ENCODE peak calls at places on chromosomes 16 and 17, in four cellular contexts. One of them, this sample, is unnamed. For H3K4me1, the result is how much of the 10 kb centered on the place peaks cover.

GRCh38 chr17:50988427-50988826 is 122.3 kb upstream of the TOB1 start:
- DNase-seq in Panc1: no peak
- DNase-seq in sigmoid colon: no peak
- DNase-seq in esophagus muscularis mucosa: no peak
- DNase-seq in this sample: no peak

GRCh38 chr17:3796110-3796821 is 4.7 kb downstream of the ITGAE start:
- DNase-seq in esophagus muscularis mucosa: no peak
- DNase-seq in sigmoid colon: no peak
- DNase-seq in Panc1: no peak
- DNase-seq in this sample: peak

GRCh38 chr16:68470461-68471150 is 22.3 kb upstream of the SMPD3 start:
- DNase-seq in esophagus muscularis mucosa: no peak
- DNase-seq in sigmoid colon: no peak
- DNase-seq in Panc1: no peak
- DNase-seq in this sample: no peak

GRCh38 chr17:7045492-7046126 is 1.7 kb upstream of the SLC16A11 start:
- DNase-seq in sigmoid colon: no peak
- DNase-seq in Panc1: peak
- DNase-seq in esophagus muscularis mucosa: no peak
- DNase-seq in this sample: no peak

GRCh38 chr16:35363510-35363909 is 1904.1 kb downstream of the TP53TG3F start:
- DNase-seq in sigmoid colon: no peak
- DNase-seq in esophagus muscularis mucosa: no peak
- DNase-seq in Panc1: no peak
- DNase-seq in this sample: no peak

GRCh38 chr17:30530346-30531025 is 53.3 kb downstream of the GOSR1 start:
- DNase-seq in esophagus muscularis mucosa: no peak
- DNase-seq in Panc1: no peak
- DNase-seq in sigmoid colon: no peak
- DNase-seq in this sample: no peak

GRCh38 chr16:87855852-87856715 is 13.2 kb downstream of the SLC7A5 start:
- DNase-seq in esophagus muscularis mucosa: no peak
- DNase-seq in Panc1: no peak
- DNase-seq in sigmoid colon: peak
- DNase-seq in this sample: peak

GRCh38 chr17:14302421-14303099 is 1.7 kb downstream of the HS3ST3B1 start:
- DNase-seq in sigmoid colon: peak
- DNase-seq in Panc1: no peak
- DNase-seq in esophagus muscularis mucosa: peak
- DNase-seq in this sample: peak

GRCh38 chr16:67613808-67614207 is 31.1 kb upstream of the CARMIL2 start:
- DNase-seq in esophagus muscularis mucosa: no peak
- DNase-seq in Panc1: no peak
- DNase-seq in sigmoid colon: peak
- DNase-seq in this sample: no peak

GRCh38 chr17:49486012-49486641 is 9.0 kb upstream of the NGFR start:
- DNase-seq in sigmoid colon: no peak
- DNase-seq in esophagus muscularis mucosa: no peak
- DNase-seq in Panc1: no peak
- DNase-seq in this sample: no peak

GRCh38 chr16:75048051-75048450 is 49.2 kb downstream of the ZNRF1 start:
- DNase-seq in sigmoid colon: no peak
- DNase-seq in Panc1: no peak
- DNase-seq in esophagus muscularis mucosa: no peak
- DNase-seq in this sample: no peak

GRCh38 chr16:75043175-75043937 is 44.5 kb downstream of the ZNRF1 start:
- DNase-seq in esophagus muscularis mucosa: no peak
- DNase-seq in sigmoid colon: no peak
- DNase-seq in Panc1: no peak
- DNase-seq in this sample: peak

GRCh38 chr16:75044800-75045361 is 46.1 kb downstream of the ZNRF1 start:
- DNase-seq in Panc1: no peak
- DNase-seq in esophagus muscularis mucosa: no peak
- DNase-seq in sigmoid colon: peak
- DNase-seq in this sample: peak

GRCh38 chr16:75042423-75043174 is 43.8 kb downstream of the ZNRF1 start:
- DNase-seq in Panc1: no peak
- DNase-seq in sigmoid colon: no peak
- DNase-seq in esophagus muscularis mucosa: no peak
- DNase-seq in this sample: no peak

GRCh38 chr16:75045424-75045823 is 46.6 kb downstream of the ZNRF1 start:
- DNase-seq in sigmoid colon: no peak
- DNase-seq in Panc1: no peak
- DNase-seq in esophagus muscularis mucosa: no peak
- DNase-seq in this sample: no peak
- H3K4me3 ChIP-seq in sigmoid colon: no peak
- H3K4me3 ChIP-seq in Panc1: no peak
- H3K4me3 ChIP-seq in esophagus muscularis mucosa: no peak
- H3K4me3 ChIP-seq in this sample: no peak

DNA sequence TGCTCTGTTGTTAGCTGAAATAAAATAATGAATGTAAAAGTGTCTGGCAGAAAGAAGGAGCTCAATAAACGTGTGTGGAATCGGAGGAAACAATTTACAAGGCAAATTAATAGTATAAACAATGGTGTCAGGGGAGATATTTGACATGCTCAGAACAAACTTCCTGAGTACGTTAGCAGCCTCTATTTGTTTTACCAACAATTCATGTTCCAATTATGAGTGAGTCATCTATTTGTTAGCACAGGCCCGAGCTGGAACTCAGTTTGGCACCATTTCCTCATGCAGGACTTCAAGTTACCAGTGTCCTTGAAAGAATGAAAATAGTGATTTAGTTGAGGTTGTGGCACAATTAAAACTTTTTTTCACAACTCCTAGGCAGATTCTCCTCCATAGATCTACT is 9.1 kb downstream of the ASIC2 start:
- DNase-seq in sigmoid colon: peak
- DNase-seq in esophagus muscularis mucosa: no peak
- DNase-seq in Panc1: peak
- DNase-seq in this sample: peak
- TF ChIP-seq POLR2AphosphoS5 in sigmoid colon: no peak
- TF ChIP-seq POLR2AphosphoS5 in esophagus muscularis mucosa: no peak
- TF ChIP-seq POLR2AphosphoS5 in Panc1: peak
- TF ChIP-seq POLR2AphosphoS5 in this sample: no peak

DNA sequence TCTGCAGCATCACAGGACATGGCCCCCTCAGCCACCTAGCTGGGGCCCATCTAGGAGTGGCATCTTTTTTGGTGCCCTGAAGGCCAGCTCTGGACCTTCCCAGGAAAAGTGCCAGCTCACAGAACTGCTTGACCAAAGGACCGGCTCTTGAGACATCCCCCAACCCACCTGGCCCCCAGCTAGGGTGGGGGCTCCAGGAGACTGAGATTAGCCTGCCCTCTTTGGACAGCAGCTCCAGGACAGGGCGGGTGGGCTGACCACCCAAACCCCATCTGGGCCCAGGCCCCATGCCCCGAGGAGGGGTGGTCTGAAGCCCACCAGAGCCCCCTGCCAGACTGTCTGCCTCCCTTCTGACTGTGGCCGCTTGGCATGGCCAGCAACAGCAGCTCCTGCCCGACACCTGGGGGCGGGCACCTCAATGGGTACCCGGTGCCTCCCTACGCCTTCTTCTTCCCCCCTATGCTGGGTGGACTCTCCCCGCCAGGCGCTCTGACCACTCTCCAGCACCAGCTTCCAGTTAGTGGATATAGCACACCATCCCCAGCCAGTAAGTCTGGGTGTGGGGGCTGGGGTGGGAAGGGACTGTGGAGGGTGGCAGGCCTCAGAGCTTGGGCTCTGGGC is 22.0 kb downstream of the RARA start:
- DNase-seq in esophagus muscularis mucosa: no peak
- DNase-seq in sigmoid colon: no peak
- DNase-seq in Panc1: no peak
- DNase-seq in this sample: no peak
- H3K4me1 ChIP-seq in esophagus muscularis mucosa: half or more
- H3K4me1 ChIP-seq in sigmoid colon: half or more
- H3K4me1 ChIP-seq in Panc1: half or more
- H3K4me1 ChIP-seq in this sample: half or more

GRCh38 chr17:81537343-81537855 is 9.2 kb downstream of the FSCN2 start:
- DNase-seq in sigmoid colon: no peak
- DNase-seq in esophagus muscularis mucosa: no peak
- DNase-seq in Panc1: no peak
- DNase-seq in this sample: no peak
- H3K4me3 ChIP-seq in sigmoid colon: no peak
- H3K4me3 ChIP-seq in esophagus muscularis mucosa: no peak
- H3K4me3 ChIP-seq in Panc1: no peak
- H3K4me3 ChIP-seq in this sample: no peak

GRCh38 chr17:68468785-68469184 is 11.5 kb upstream of the WIPI1 start:
- DNase-seq in esophagus muscularis mucosa: no peak
- DNase-seq in sigmoid colon: no peak
- DNase-seq in Panc1: no peak
- DNase-seq in this sample: no peak
- TF ChIP-seq POLR2AphosphoS5 in esophagus muscularis mucosa: no peak
- TF ChIP-seq POLR2AphosphoS5 in sigmoid colon: no peak
- TF ChIP-seq POLR2AphosphoS5 in Panc1: no peak
- TF ChIP-seq POLR2AphosphoS5 in this sample: no peak

GRCh38 chr16:11359370-11359769 is 14.1 kb downstream of the RMI2 start:
- DNase-seq in Panc1: no peak
- DNase-seq in sigmoid colon: no peak
- DNase-seq in esophagus muscularis mucosa: no peak
- DNase-seq in this sample: peak
- H3K4me1 ChIP-seq in Panc1: under half
- H3K4me1 ChIP-seq in sigmoid colon: under half
- H3K4me1 ChIP-seq in esophagus muscularis mucosa: under half
- H3K4me1 ChIP-seq in this sample: under half